ENCODE peak calls at places on chromosomes 3 and 15, in ten cellular contexts. E is spleen, D is PC-9, F is astrocyte, J is mucosa of descending colon, Q is ovary, Z is kidney, N is tibial artery, Y is A549, U is H9. H is an unnamed sample. For H3K9me3 and H3K4me1, the result is how much of the 10 kb centered on the place peaks cover.

GRCh38 chr15:72979754-72980153 is 72.5 kb upstream of the NEO1 start:
- DNase-seq in E (no peak), N (no peak), Z (no peak), D (no peak), Q (no peak), F (no peak), U (no peak), Y (no peak), J (no peak), H (no peak)

GRCh38 chr15:76483018-76483417 is 146.4 kb downstream of the ISL2 start:
- DNase-seq in N (no peak), J (no peak), Y (no peak), F (no peak), D (no peak), E (no peak), Z (no peak), U (no peak), Q (no peak), H (no peak)

GRCh38 chr15:83164409-83165404 is 42.9 kb downstream of the HDGFL3 start:
- DNase-seq in U (no peak), Z (no peak), J (no peak), F (peak), Y (no peak), Q (no peak), N (no peak), D (no peak), E (no peak), H (no peak)

GRCh38 chr3:17577795-17578520 is 164.5 kb downstream of the TBC1D5 start:
- DNase-seq in U (no peak), E (no peak), Y (no peak), F (peak), J (no peak), D (no peak), Z (no peak), Q (no peak), N (no peak), H (no peak)

GRCh38 chr15:67574981-67575632 is 32.6 kb downstream of the MAP2K5 start:
- DNase-seq in D (no peak), J (no peak), Q (no peak), N (no peak), Y (no peak), F (peak), E (no peak), U (no peak), Z (no peak), H (no peak)

GRCh38 chr3:129025108-129025507 is 24.0 kb downstream of the EFCC1 start:
- DNase-seq in Z (no peak), D (no peak), Y (no peak), J (peak), U (no peak), N (no peak), Q (no peak), E (peak), F (no peak), H (no peak)

GRCh38 chr15:75025102-75025501 is 1.7 kb downstream of the PPCDC start:
- DNase-seq in F (no peak), Y (no peak), Q (no peak), D (no peak), J (no peak), Z (no peak), N (no peak), E (no peak), U (no peak), H (no peak)

GRCh38 chr15:74172751-74173544 is 562 bp upstream of the ISLR start:
- DNase-seq in D (no peak), U (peak), F (peak), J (no peak), Z (peak), E (peak), N (peak), Q (peak), Y (no peak), H (peak)

GRCh38 chr15:72824781-72825180 is 41.2 kb upstream of the ADPGK start:
- DNase-seq in J (no peak), Z (no peak), D (no peak), N (no peak), Y (no peak), Q (no peak), F (no peak), U (no peak), E (no peak), H (no peak)

GRCh38 chr3:181493423-181493822 is 218.3 kb upstream of the SOX2 start:
- DNase-seq in E (no peak), N (no peak), Z (no peak), U (no peak), J (no peak), D (no peak), Y (no peak), Q (no peak), F (peak), H (no peak)

GRCh38 chr3:47664519-47664918 is 85.9 kb upstream of the CSPG5 start:
- DNase-seq in Y (peak), F (peak), Q (no peak), N (no peak), U (no peak), J (no peak), D (no peak), Z (no peak), E (no peak), H (no peak)

GRCh38 chr15:72554471-72555425 is 80.6 kb downstream of the ARIH1 start:
- DNase-seq in J (no peak), D (peak), U (no peak), Q (no peak), E (no peak), Y (peak), F (peak), Z (no peak), N (no peak), H (peak)

GRCh38 chr15:100131321-100132224 is 210.2 kb downstream of the ADAMTS17 start:
- DNase-seq in D (peak), Y (peak), Q (peak), U (peak), J (no peak), E (no peak), Z (peak), F (peak), N (no peak), H (no peak)

GRCh38 chr3:62255758-62256157 is 117.6 kb downstream of the FEZF2 start:
- DNase-seq in N (no peak), E (no peak), F (no peak), Y (no peak), J (no peak), Q (no peak), U (no peak), Z (no peak), D (no peak), H (no peak)

GRCh38 chr3:49689046-49689886 is at the start of the genes MST1 and RNF123:
- DNase-seq in J (peak), D (peak), Q (peak), Y (peak), N (peak), E (peak), U (peak), F (peak), Z (peak), H (peak)

GRCh38 chr15:74784854-74785715 is 3.2 kb downstream of the CSK start:
- DNase-seq in Y (no peak), F (no peak), D (no peak), J (no peak), U (no peak), Q (no peak), Z (no peak), N (no peak), E (peak), H (no peak)

GRCh38 chr15:59376735-59377134 is 4.1 kb upstream of the MYO1E start:
- DNase-seq in F (no peak), Y (peak), E (no peak), Q (no peak), D (no peak), U (no peak), Z (no peak), J (no peak), N (no peak), H (no peak)

GRCh38 chr15:90603893-90604292 is 74.2 kb downstream of the CRTC3 start:
- DNase-seq in N (no peak), Y (peak), F (no peak), E (peak), D (no peak), U (no peak), Q (no peak), Z (no peak), J (no peak), H (peak)

GRCh38 chr3:41103200-41103599 is 96.1 kb upstream of the CTNNB1 start:
- DNase-seq in D (no peak), F (no peak), E (no peak), Z (no peak), U (no peak), Y (no peak), N (no peak), J (no peak), Q (no peak), H (no peak)

GRCh38 chr15:74799843-74800558 is 12.6 kb upstream of the LMAN1L start:
- DNase-seq in F (no peak), N (peak), Q (no peak), Y (peak), Z (peak), D (peak), J (peak), U (peak), E (peak), H (peak)

GRCh38 chr3:171427771-171428320 is 32.4 kb downstream of the TNIK start:
- DNase-seq in E (no peak), Y (no peak), Z (no peak), J (no peak), Q (no peak), N (no peak), D (no peak), F (no peak), U (no peak), H (no peak)

GRCh38 chr3:155387571-155387970 is 94.1 kb upstream of the STRIT1 start:
- DNase-seq in D (peak), Z (no peak), Q (no peak), N (no peak), J (no peak), E (no peak), U (no peak), F (peak), Y (no peak), H (peak)

GRCh38 chr15:28899061-28899738 is 13.4 kb downstream of the APBA2 start:
- DNase-seq in D (no peak), U (no peak), J (no peak), Q (no peak), E (peak), Y (no peak), F (no peak), N (no peak), Z (peak), H (no peak)

GRCh38 chr15:56228352-56228751 is 15.3 kb downstream of the RFX7 start:
- DNase-seq in Q (no peak), F (no peak), U (no peak), J (no peak), D (no peak), E (no peak), Y (no peak), Z (no peak), N (no peak), H (no peak)
- H3K9me3 ChIP-seq in Q (under half), F (under half), U (under half), J (under half), D (under half), E (half or more), Y (half or more), Z (under half), N (under half), H (under half)

GRCh38 chr3:45646051-45646585 is 43.1 kb upstream of the SACM1L start:
- DNase-seq in N (peak), Q (no peak), D (no peak), E (no peak), Z (no peak), J (no peak), Y (no peak), U (no peak), F (no peak), H (no peak)

GRCh38 chr3:45647148-45647619 is 42.0 kb upstream of the SACM1L start:
- DNase-seq in Y (peak), N (peak), E (no peak), U (no peak), Q (no peak), F (peak), D (no peak), J (no peak), Z (no peak), H (peak)

GRCh38 chr3:45642731-45643152 is 46.5 kb upstream of the SACM1L start:
- DNase-seq in D (peak), U (no peak), J (no peak), E (no peak), Z (no peak), F (peak), Q (no peak), Y (peak), N (no peak), H (no peak)

GRCh38 chr3:45644063-45644462 is 45.1 kb upstream of the SACM1L start:
- DNase-seq in F (peak), N (no peak), Z (no peak), E (no peak), Y (peak), J (no peak), U (no peak), Q (no peak), D (no peak), H (peak)

DNA sequence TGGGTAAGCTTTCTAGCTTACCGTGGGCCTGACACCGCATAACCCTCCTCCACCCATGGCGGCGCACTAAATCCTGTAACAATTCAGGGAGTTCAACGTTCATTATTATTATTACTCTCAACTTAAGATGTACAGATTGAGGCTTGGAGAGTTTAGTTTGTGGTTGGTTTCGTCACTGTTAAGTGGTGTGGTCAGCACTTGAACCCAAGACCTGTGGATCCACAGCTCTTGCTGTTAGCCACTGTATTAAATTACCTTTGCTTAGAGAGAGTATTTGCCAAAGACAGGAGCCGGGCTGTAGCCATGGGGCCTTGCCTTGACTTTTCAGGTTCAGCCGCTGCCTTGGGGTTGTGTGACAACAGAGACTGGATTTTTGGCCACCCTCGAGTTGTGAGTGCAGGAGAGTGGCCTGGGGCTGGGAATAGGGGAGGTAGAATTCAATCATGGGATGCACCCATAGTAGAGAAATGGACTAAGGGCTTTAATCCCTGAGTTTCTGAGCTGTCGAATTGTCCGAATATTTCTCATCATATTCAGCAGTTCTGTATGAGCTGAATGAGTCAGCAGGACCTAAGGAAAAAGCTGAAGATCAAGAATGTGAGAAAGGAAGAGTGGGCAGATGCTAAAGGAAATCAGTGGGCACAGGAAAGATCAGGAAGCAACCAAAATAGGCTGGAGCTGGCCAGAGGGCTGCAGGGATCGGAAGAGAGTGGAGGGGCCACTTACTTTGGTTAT is 44.6 kb upstream of the SACM1L start:
- DNase-seq in F (peak), J (no peak), U (no peak), Y (peak), E (no peak), Z (no peak), Q (no peak), N (no peak), D (no peak), H (peak)
- H3K4me1 ChIP-seq in F (half or more), J (under half), U (under half), Y (half or more), E (under half), Z (under half), Q (under half), N (under half), D (half or more), H (half or more)

GRCh38 chr3:119726909-119727308 is 24.1 kb downstream of the CFAP91 start:
- DNase-seq in D (no peak), J (no peak), F (no peak), Q (no peak), N (no peak), U (no peak), Z (no peak), Y (no peak), E (no peak), H (no peak)

GRCh38 chr3:119717520-119717919 is 14.7 kb downstream of the CFAP91 start:
- DNase-seq in Q (no peak), J (no peak), Y (no peak), U (no peak), D (no peak), F (no peak), E (no peak), Z (no peak), N (no peak), H (no peak)

GRCh38 chr3:119723022-119723421 is 20.2 kb downstream of the CFAP91 start:
- DNase-seq in E (no peak), U (no peak), J (no peak), N (no peak), F (no peak), Q (no peak), Z (no peak), D (no peak), Y (no peak), H (no peak)
- H3K9me3 ChIP-seq in E (under half), U (under half), J (under half), N (under half), F (under half), Q (under half), Z (under half), D (under half), Y (under half), H (under half)

GRCh38 chr3:71694358-71694999 is 30.7 kb downstream of the EIF4E3 start:
- DNase-seq in D (no peak), J (no peak), Q (no peak), F (peak), Y (no peak), E (no peak), U (no peak), N (no peak), Z (no peak), H (peak)
- H3K4me1 ChIP-seq in D (under half), J (under half), Q (under half), F (under half), Y (under half), E (under half), U (under half), N (under half), Z (under half), H (under half)

GRCh38 chr3:44647771-44648170 is 761 bp upstream of the ZNF35 start:
- DNase-seq in J (no peak), Z (no peak), D (no peak), E (no peak), U (no peak), Y (no peak), N (no peak), F (no peak), Q (no peak), H (no peak)

GRCh38 chr3:44648564-44649229 is at the start of gene ZNF35:
- DNase-seq in E (peak), N (peak), Q (peak), D (peak), Z (peak), Y (peak), F (peak), J (peak), U (peak), H (peak)

GRCh38 chr3:44642337-44642736 is 6.2 kb upstream of the ZNF35 start:
- DNase-seq in N (no peak), D (no peak), J (no peak), F (no peak), Q (no peak), U (no peak), Y (no peak), E (no peak), Z (no peak), H (no peak)

DNA sequence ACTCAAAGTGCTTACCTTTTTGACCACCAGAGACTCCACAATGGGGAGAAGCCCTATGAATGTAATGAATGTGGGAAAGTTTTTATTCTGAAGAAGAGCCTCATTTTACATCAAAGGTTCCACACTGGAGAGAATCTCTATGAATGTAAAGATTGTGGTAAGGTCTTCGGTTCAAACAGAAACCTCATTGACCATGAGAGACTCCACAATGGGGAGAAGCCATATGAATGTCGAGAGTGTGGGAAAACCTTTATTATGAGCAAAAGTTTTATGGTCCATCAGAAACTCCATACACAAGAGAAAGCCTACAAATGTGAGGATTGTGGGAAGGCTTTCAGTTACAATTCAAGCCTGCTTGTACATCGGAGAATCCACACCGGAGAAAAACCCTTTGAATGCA is 5.5 kb upstream of the ZNF35 start:
- DNase-seq in F (no peak), J (no peak), Z (no peak), U (no peak), Q (no peak), Y (no peak), D (no peak), N (no peak), E (no peak), H (no peak)
- H3K9me3 ChIP-seq in F (under half), J (half or more), Z (under half), U (under half), Q (under half), Y (half or more), D (half or more), N (half or more), E (half or more), H (under half)

DNA sequence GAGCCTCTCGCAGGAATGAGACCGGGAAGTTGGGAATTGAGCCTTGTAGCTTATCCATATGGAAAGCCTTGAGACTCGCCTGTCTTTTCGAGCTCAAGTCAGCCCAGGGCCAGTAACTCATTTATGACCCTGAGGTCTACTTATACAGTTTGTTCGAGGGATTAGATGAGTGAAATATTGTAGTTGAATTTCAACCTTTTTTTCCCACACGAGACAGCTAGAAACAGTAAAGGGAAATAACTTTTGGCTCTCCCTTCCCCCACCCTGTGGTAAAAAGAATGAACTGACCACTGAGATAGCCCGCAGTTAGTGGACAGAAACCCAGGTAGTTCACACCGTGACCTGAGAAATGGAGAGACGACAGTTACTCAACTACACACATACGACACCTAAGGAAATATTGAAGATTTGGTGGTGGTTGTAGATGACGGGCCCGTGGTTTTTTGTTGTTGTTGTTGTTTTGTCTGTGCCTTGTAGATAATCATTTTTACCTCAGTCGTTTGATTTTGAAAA is 837 bp downstream of the EIF3J start:
- DNase-seq in F (peak), Y (peak), J (no peak), E (no peak), U (no peak), D (no peak), Z (no peak), Q (no peak), N (no peak), H (no peak)
- H3K4me1 ChIP-seq in F (under half), Y (under half), J (under half), E (under half), U (under half), D (under half), Z (under half), Q (under half), N (under half), H (under half)

DNA sequence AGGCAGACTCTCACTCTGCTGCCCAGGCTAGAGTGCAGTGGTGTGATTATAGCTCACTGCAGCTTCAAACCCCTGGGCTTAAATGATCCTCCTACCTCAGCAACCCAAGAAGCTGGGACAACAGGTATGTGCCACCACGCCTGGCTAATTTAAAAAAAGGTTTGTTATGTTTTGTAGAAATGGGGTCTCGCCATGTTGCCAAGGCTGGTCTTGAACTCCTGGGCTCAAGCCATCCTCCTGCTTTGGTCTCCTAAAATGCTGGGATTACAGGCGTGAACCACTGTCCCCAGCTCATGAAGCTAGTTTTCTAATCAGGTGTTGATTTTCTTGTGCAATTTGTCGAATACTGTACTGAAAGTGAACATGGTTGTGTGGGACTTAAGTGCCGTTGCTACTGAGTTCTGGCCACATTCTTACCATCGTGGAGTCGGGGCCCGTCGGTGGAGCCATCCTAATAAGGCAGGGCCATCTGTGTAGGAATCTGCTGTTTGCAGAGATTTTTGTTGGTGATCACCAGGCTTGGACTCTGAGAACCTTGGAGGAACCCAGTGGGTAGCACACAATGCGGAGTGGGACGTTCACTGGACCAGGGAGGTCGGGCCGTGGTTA is 193.2 kb downstream of the GOLGA6L6 start:
- DNase-seq in J (no peak), Z (no peak), U (peak), F (no peak), N (no peak), D (no peak), Y (peak), Q (no peak), E (no peak), H (no peak)
- H3K9me3 ChIP-seq in J (half or more), Z (under half), U (half or more), F (half or more), N (under half), D (under half), Y (half or more), Q (under half), E (under half), H (under half)